ENCODE peak calls at places on chromosomes 7 and 10, in six cellular contexts. C is AG10803; H is aorta; T is effector memory CD4-positive, alpha-beta T cell; U is NT2/D1; I is spleen. J is an unnamed sample.

GRCh38 chr7:19558527-19558926 is 150.3 kb downstream of the POLR1F start:
- DNase-seq in C (peak; percentile 29), H (no peak), T (no peak), U (no peak), I (no peak), J (no peak)

GRCh38 chr7:47211467-47212121 is 370.3 kb downstream of the TNS3 start:
- DNase-seq in C (peak; percentile 38), H (no peak), T (no peak), U (no peak), I (no peak), J (no peak)

GRCh38 chr7:72316148-72316547 is 96.0 kb downstream of the CALN1 start:
- DNase-seq in C (no peak), H (no peak), T (no peak), U (no peak), I (no peak), J (no peak)

GRCh38 chr7:47520408-47520807 is 61.5 kb downstream of the TNS3 start:
- DNase-seq in C (peak; percentile 99), H (peak; percentile 83), T (no peak), U (no peak), I (peak; percentile 34), J (no peak)

GRCh38 chr10:5927306-5927705 is 37.3 kb downstream of the FBH1 start:
- DNase-seq in C (peak; percentile 90), H (no peak), T (no peak), U (no peak), I (no peak), J (no peak)

GRCh38 chr7:132257253-132257652 is 319.0 kb downstream of the PLXNA4 start:
- DNase-seq in C (no peak), H (peak; percentile 71), T (no peak), U (no peak), I (no peak), J (no peak)

GRCh38 chr7:46343802-46344201 is 422.7 kb upstream of the IGFBP3 start:
- DNase-seq in C (no peak), H (no peak), T (no peak), U (no peak), I (no peak), J (no peak)

GRCh38 chr10:62373995-62374861 is at the start of gene ZNF365:
- DNase-seq in C (peak; percentile 22), H (peak; percentile 60), T (peak; percentile 38), U (no peak), I (peak; percentile 79), J (no peak)

GRCh38 chr7:17026269-17026668 is 144.5 kb upstream of the AGR3 start:
- DNase-seq in C (no peak), H (no peak), T (no peak), U (no peak), I (no peak), J (no peak)

GRCh38 chr10:124735491-124736286 is 8.5 kb downstream of the FAM53B start:
- DNase-seq in C (no peak), H (no peak), T (no peak), U (no peak), I (peak; percentile 75), J (no peak)

GRCh38 chr7:104185346-104185745 is 22.5 kb downstream of the ORC5 start:
- DNase-seq in C (no peak), H (no peak), T (no peak), U (no peak), I (no peak), J (no peak)

GRCh38 chr7:21617916-21618390 is 75.1 kb downstream of the DNAH11 start:
- DNase-seq in C (peak; percentile 78), H (peak; percentile 72), T (no peak), U (no peak), I (no peak), J (no peak)

GRCh38 chr10:78717200-78717599 is 351.6 kb upstream of the ZMIZ1 start:
- DNase-seq in C (peak; percentile 94), H (peak; percentile 58), T (no peak), U (no peak), I (no peak), J (no peak)

GRCh38 chr10:33047655-33048054 is 89.6 kb upstream of the ITGB1 start:
- DNase-seq in C (peak; percentile 34), H (no peak), T (no peak), U (no peak), I (no peak), J (no peak)

GRCh38 chr7:97002555-97003261 is 2.6 kb upstream of the DLX6 start:
- DNase-seq in C (no peak), H (no peak), T (no peak), U (no peak), I (no peak), J (no peak)

GRCh38 chr7:81833401-81833800 is 63.6 kb upstream of the HGF start:
- DNase-seq in C (peak; percentile 73), H (no peak), T (no peak), U (no peak), I (no peak), J (no peak)

GRCh38 chr7:15783971-15784693 is 97.6 kb upstream of the MEOX2 start:
- DNase-seq in C (no peak), H (no peak), T (no peak), U (no peak), I (no peak), J (no peak)

GRCh38 chr10:68171539-68172080 is 60.3 kb downstream of the ATOH7 start:
- DNase-seq in C (no peak), H (no peak), T (no peak), U (no peak), I (no peak), J (no peak)

GRCh38 chr7:91351374-91351773 is 87.1 kb downstream of the FZD1 start:
- DNase-seq in C (no peak), H (no peak), T (no peak), U (no peak), I (no peak), J (no peak)

GRCh38 chr7:38525857-38526256 is 105.3 kb downstream of the AMPH start:
- DNase-seq in C (no peak), H (no peak), T (no peak), U (no peak), I (no peak), J (no peak)

GRCh38 chr10:79230563-79231249 is 116.6 kb upstream of the PPIF start:
- DNase-seq in C (no peak), H (no peak), T (no peak), U (no peak), I (no peak), J (no peak)

GRCh38 chr10:26507441-26507840 is 69.3 kb downstream of the APBB1IP start:
- DNase-seq in C (peak; percentile 30), H (no peak), T (no peak), U (no peak), I (no peak), J (no peak)

GRCh38 chr7:134056816-134057215 is 70.3 kb upstream of the LRGUK start:
- DNase-seq in C (no peak), H (no peak), T (no peak), U (no peak), I (no peak), J (no peak)

GRCh38 chr10:88382699-88383098 is 200.4 kb downstream of the RNLS start:
- DNase-seq in C (no peak), H (no peak), T (no peak), U (no peak), I (no peak), J (no peak)

GRCh38 chr7:155455776-155456516 is 2.0 kb upstream of the EN2 start:
- DNase-seq in C (no peak), H (no peak), T (no peak), U (no peak), I (peak; percentile 54), J (no peak)

GRCh38 chr7:19916011-19916410 is 142.6 kb upstream of the TMEM196 start:
- DNase-seq in C (peak; percentile 43), H (no peak), T (no peak), U (no peak), I (no peak), J (no peak)

GRCh38 chr7:44846816-44847508 is 925 bp downstream of the H2AZ2 start:
- DNase-seq in C (no peak), H (no peak), T (no peak), U (no peak), I (no peak), J (no peak)

GRCh38 chr7:44847920-44848634 is at the start of gene H2AZ2:
- DNase-seq in C (peak; percentile 100), H (peak; percentile 100), T (peak; percentile 99), U (peak; percentile 100), I (peak; percentile 100), J (peak; percentile 99)

GRCh38 chr7:44852590-44852989 is 4.7 kb upstream of the H2AZ2 start:
- DNase-seq in C (no peak), H (no peak), T (no peak), U (no peak), I (no peak), J (no peak)

GRCh38 chr7:44847509-44847919 is 373 bp downstream of the H2AZ2 start:
- DNase-seq in C (peak; percentile 83), H (peak; percentile 94), T (peak; percentile 71), U (peak; percentile 88), I (peak; percentile 98), J (peak; percentile 87)

DNA sequence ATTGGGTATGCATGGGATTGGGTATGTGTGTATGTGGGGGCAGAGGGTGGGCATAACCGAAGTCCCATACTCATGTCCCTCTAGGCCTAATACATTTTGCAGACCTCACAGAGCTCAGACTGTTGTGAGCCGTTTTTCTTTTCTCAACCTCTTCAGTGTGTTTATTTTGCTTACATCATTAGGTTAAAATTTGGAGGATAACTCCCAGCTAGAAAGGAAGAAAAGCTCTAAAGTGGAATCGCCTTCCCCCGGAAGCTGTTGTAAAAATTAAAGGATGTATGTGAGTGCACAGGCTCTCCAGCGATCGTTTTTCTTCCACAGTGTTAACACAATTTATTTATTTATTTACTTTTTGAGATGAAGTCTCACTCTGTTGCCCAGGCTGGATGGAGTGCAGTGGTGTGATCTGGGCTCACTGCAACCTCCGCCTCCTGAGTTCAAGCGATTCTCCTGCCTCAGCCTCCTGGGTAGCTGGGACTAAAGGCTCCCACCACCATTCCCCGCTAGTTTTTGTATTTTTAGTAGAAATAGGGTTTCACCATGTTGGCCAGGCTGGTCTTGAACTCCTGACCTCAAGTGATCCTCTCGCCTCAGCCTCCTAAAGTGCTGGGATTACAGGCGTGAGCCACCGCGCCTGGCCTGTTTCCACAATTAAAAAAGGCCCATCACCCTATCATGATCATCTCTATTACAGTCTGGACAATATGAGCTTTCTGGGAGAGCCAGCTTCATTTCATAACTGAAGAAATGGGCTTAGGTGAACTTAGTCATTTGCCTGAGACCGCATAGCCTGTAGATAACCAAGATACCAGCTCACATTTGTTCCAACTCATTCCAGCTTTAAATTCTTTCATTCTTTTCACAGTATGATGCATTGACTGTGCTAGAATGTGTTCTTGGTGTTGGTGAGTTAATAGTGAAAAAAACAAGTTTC is 1.7 kb upstream of the H2AZ2 start:
- DNase-seq in C (no peak), H (no peak), T (no peak), U (no peak), I (no peak), J (no peak)
- H3K4me3 ChIP-seq in C (peak overlapping the region; percentile 67), H (no peak overlapping the region), T (no peak overlapping the region), U (peak overlapping the region; percentile 70), I (peak overlapping the region; percentile 56), J (no peak overlapping the region)

GRCh38 chr10:122998934-122999333 is 9.7 kb downstream of the IKZF5 start:
- DNase-seq in C (no peak), H (no peak), T (no peak), U (no peak), I (no peak), J (no peak)
- H3K4me3 ChIP-seq in C (no peak overlapping the region), H (no peak overlapping the region), T (no peak overlapping the region), U (no peak overlapping the region), I (no peak overlapping the region), J (no peak overlapping the region)

GRCh38 chr7:154287370-154287769 is 235.2 kb downstream of the DPP6 start:
- DNase-seq in C (no peak), H (no peak), T (no peak), U (no peak), I (peak; percentile 51), J (no peak)
- H3K4me3 ChIP-seq in C (no peak overlapping the region), H (no peak overlapping the region), T (no peak overlapping the region), U (no peak overlapping the region), I (no peak overlapping the region), J (no peak overlapping the region)

GRCh38 chr7:116219288-116219687 is 8.9 kb downstream of the TES start:
- DNase-seq in C (no peak), H (no peak), T (no peak), U (no peak), I (no peak), J (no peak)
- H3K4me3 ChIP-seq in C (no peak overlapping the region), H (no peak overlapping the region), T (no peak overlapping the region), U (no peak overlapping the region), I (no peak overlapping the region), J (no peak overlapping the region)